ENCODE peak calls at places on chromosomes 13 and 19, in seven cellular contexts. Y is GM06990; X is left lung; P is CD8-positive, alpha-beta T cell; J is prostate gland; W is neural progenitor cell; Q is ovary. H is an unnamed sample. For H3K27me3, the result is how much of the 10 kb centered on the place peaks cover.

GRCh38 chr19:13069415-13070369 is 33.0 kb downstream of the LYL1 start:
- DNase-seq in Y (no peak), X (no peak), P (no peak), J (no peak), W (no peak), Q (no peak), H (no peak)

GRCh38 chr19:47698631-47699359 is 14.4 kb upstream of the EHD2 start:
- DNase-seq in Y (no peak), X (no peak), P (no peak), J (no peak), W (no peak), Q (no peak), H (no peak)

GRCh38 chr13:71699342-71699741 is 167.7 kb downstream of the DACH1 start:
- DNase-seq in Y (no peak), X (no peak), P (no peak), J (no peak), W (no peak), Q (no peak), H (no peak)

GRCh38 chr13:94550030-94550738 is 45.8 kb downstream of the TGDS start:
- DNase-seq in Y (no peak), X (no peak), P (no peak), J (no peak), W (no peak), Q (no peak), H (no peak)

GRCh38 chr19:21593934-21594844 is 88.8 kb downstream of the ZNF429 start:
- DNase-seq in Y (no peak), X (no peak), P (no peak), J (no peak), W (no peak), Q (no peak), H (no peak)

GRCh38 chr13:40578055-40578454 is 88.4 kb downstream of the FOXO1 start:
- DNase-seq in Y (no peak), X (no peak), P (no peak), J (no peak), W (no peak), Q (no peak), H (no peak)

GRCh38 chr19:38168632-38169031 is 55.4 kb downstream of the DPF1 start:
- DNase-seq in Y (no peak), X (no peak), P (no peak), J (no peak), W (no peak), Q (no peak), H (no peak)

GRCh38 chr19:28443361-28443760 is 769.6 kb downstream of the UQCRFS1 start:
- DNase-seq in Y (no peak), X (no peak), P (no peak), J (no peak), W (peak), Q (no peak), H (no peak)

GRCh38 chr19:5006201-5006600 is 37.3 kb downstream of the KDM4B start:
- DNase-seq in Y (no peak), X (no peak), P (no peak), J (no peak), W (no peak), Q (no peak), H (no peak)

GRCh38 chr13:90933097-90933826 is 414.2 kb upstream of the MIR17HG start:
- DNase-seq in Y (no peak), X (no peak), P (no peak), J (no peak), W (no peak), Q (no peak), H (no peak)

GRCh38 chr19:39246951-39247669 is 1.5 kb downstream of the IFNL4 start:
- DNase-seq in Y (peak), X (no peak), P (peak), J (no peak), W (peak), Q (peak), H (peak)

DNA sequence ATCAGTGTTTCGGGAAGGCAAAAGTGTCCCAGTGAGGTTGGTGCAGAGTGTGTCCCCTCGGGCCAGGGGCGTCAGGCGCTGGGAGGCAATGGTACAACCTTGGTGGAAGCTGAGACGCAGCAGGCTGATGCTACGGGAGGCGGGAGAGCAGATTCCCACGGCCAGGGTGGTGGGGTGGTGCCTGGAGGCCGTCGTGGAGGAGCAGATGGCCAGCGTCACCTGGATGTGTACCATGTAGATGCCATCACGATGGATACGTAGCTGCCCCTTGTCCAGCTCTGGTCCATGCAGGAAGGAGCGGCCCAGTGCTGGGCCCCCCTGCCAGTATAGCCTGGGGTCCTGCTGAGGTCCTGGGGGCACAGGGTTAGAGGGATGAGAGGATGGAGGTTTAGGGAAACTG is 4.9 kb downstream of the CD70 start:
- DNase-seq in Y (no peak), X (no peak), P (no peak), J (no peak), W (no peak), Q (no peak), H (no peak)
- H3K27me3 ChIP-seq in Y (under half), X (half or more), P (under half), J (under half), W (half or more), Q (under half), H (half or more)

GRCh38 chr19:51570962-51571575 is at the start of gene ZNF175:
- DNase-seq in Y (peak), X (peak), P (peak), J (peak), W (peak), Q (peak), H (peak)

GRCh38 chr19:51565583-51565982 is 5.5 kb upstream of the ZNF175 start:
- DNase-seq in Y (no peak), X (no peak), P (no peak), J (no peak), W (no peak), Q (no peak), H (no peak)

GRCh38 chr19:51566489-51567100 is 4.5 kb upstream of the ZNF175 start:
- DNase-seq in Y (no peak), X (no peak), P (no peak), J (no peak), W (no peak), Q (no peak), H (no peak)

GRCh38 chr19:51567583-51567982 is 3.5 kb upstream of the ZNF175 start:
- DNase-seq in Y (no peak), X (no peak), P (no peak), J (no peak), W (no peak), Q (no peak), H (no peak)

DNA sequence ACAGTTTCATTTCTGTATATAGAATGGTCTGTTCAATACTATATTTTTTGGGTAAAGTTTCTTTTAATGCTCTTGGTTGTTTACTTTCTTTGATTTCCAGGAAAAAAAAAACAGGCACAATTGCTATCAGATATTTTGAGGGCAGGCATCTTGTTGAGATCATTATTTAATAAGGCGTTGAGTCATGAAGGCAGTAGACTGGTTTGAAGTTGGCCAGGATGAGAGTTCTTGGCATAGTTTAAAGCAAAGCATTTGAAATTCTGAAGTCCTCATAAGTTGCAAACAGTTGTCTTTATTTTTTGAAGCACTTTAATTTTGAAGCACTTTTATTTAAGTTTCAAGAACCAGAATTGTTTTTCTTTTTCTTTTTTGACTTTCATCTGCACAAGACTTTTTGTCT is 2.6 kb upstream of the ZNF175 start:
- DNase-seq in Y (no peak), X (no peak), P (no peak), J (no peak), W (no peak), Q (no peak), H (no peak)
- H3K27me3 ChIP-seq in Y (under half), X (half or more), P (under half), J (under half), W (under half), Q (under half), H (under half)

GRCh38 chr19:41462497-41462896 is 19.5 kb downstream of the ERICH4 start:
- DNase-seq in Y (no peak), X (no peak), P (no peak), J (no peak), W (no peak), Q (no peak), H (no peak)
- H3K27me3 ChIP-seq in Y (under half), X (half or more), P (under half), J (under half), W (under half), Q (under half), H (under half)

GRCh38 chr19:55083004-55083850 is 7.6 kb downstream of the EPS8L1 start:
- DNase-seq in Y (no peak), X (no peak), P (no peak), J (no peak), W (no peak), Q (no peak), H (no peak)

GRCh38 chr19:55080121-55080914 is 4.6 kb downstream of the EPS8L1 start:
- DNase-seq in Y (peak), X (peak), P (peak), J (peak), W (peak), Q (no peak), H (peak)

GRCh38 chr19:55081773-55082022 is 6.0 kb downstream of the EPS8L1 start:
- DNase-seq in Y (no peak), X (no peak), P (no peak), J (no peak), W (no peak), Q (no peak), H (no peak)

GRCh38 chr19:55080915-55081772 is 5.5 kb downstream of the EPS8L1 start:
- DNase-seq in Y (peak), X (peak), P (peak), J (peak), W (peak), Q (no peak), H (peak)

GRCh38 chr19:55082023-55082851 is 6.6 kb downstream of the EPS8L1 start:
- DNase-seq in Y (peak), X (no peak), P (no peak), J (no peak), W (peak), Q (no peak), H (peak)
- H3K27me3 ChIP-seq in Y (under half), X (half or more), P (under half), J (under half), W (half or more), Q (under half), H (half or more)

DNA sequence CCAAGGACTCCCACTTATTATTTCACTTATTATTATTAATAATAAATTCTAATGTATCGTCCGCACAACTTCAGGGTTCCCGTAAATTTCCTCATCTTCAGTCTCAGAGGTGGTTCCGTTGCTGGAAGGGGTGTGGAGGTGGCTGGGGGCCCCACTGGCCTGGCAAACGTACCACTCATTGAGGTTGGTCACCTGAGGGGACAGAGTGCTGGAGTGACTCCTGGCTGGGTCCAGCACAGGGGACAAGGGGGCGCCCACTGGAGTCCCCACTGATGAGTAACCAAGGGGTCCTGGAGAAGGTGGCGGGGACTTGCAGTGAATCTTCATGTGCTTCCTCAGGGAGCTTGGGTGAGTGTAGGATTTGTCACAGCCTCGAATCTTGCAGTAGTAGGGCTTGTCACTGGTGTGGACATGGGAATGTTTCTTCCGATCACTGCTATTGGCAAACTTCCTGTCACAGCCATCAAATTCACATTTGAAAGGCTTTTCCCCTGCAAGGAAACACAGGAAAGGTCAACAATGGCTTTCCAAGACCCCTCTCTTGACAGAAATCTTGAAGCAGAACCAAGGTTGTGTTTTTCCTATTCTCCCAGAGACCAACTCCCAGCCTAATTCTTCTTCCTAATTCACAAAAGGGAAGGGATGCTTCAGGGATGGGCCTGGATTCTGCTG is 6.1 kb downstream of the ZIC5 start:
- DNase-seq in Y (no peak), X (no peak), P (no peak), J (no peak), W (no peak), Q (no peak), H (no peak)
- H3K27me3 ChIP-seq in Y (under half), X (half or more), P (under half), J (half or more), W (under half), Q (under half), H (half or more)

GRCh38 chr13:55816976-55817601 is 1323.6 kb upstream of the PRR20A start:
- DNase-seq in Y (no peak), X (no peak), P (no peak), J (no peak), W (no peak), Q (no peak), H (no peak)

GRCh38 chr13:55820817-55821216 is 1319.9 kb upstream of the PRR20A start:
- DNase-seq in Y (no peak), X (no peak), P (no peak), J (no peak), W (no peak), Q (no peak), H (no peak)

GRCh38 chr13:55815458-55816033 is 1325.2 kb upstream of the PRR20A start:
- DNase-seq in Y (no peak), X (no peak), P (no peak), J (no peak), W (no peak), Q (no peak), H (no peak)
- H3K27me3 ChIP-seq in Y (under half), X (under half), P (under half), J (under half), W (under half), Q (under half), H (under half)

H was measured in heart right ventricle.